ENCODE peak calls at places on chromosomes 4 and X, in six cellular contexts. Z is K562, H is HCT116, Q is GM12878, C is HepG2, Y is H1. T is an unnamed sample.

GRCh38 chrX:3815896-3816664 is 102.6 kb upstream of the PRKX start:
- DNase-seq in Y (peak; percentile 62), H (peak; percentile 23), Q (peak; percentile 13), Z (peak; percentile 72), C (peak; percentile 36), T (no peak)

GRCh38 chr4:87073570-87074470 is 139.0 kb downstream of the AFF1 start:
- DNase-seq in C (no peak), H (no peak), Y (no peak), Z (no peak), Q (peak; percentile 93), T (no peak)

GRCh38 chr4:108690738-108691137 is 40.3 kb downstream of the OSTC start:
- DNase-seq in Z (no peak), C (no peak), H (no peak), Y (no peak), Q (no peak), T (no peak)

GRCh38 chr4:21002976-21003375 is 302.7 kb downstream of the PACRGL start:
- DNase-seq in Y (no peak), H (no peak), Q (no peak), C (no peak), Z (no peak), T (no peak)

GRCh38 chr4:8383451-8384160 is 56.9 kb downstream of the ACOX3 start:
- DNase-seq in H (no peak), Y (no peak), C (no peak), Q (no peak), Z (no peak), T (no peak)

GRCh38 chr4:112753333-112753732 is 116.4 kb downstream of the LARP7 start:
- DNase-seq in Q (no peak), Y (no peak), Z (no peak), H (no peak), C (no peak), T (no peak)

GRCh38 chr4:169059294-169060201 is 49.5 kb upstream of the CBR4 start:
- DNase-seq in Z (no peak), Q (no peak), C (no peak), H (no peak), Y (no peak), T (no peak)

GRCh38 chr4:185370291-185370690 is 25.4 kb downstream of the LRP2BP start:
- DNase-seq in Y (no peak), Z (no peak), H (no peak), Q (no peak), C (no peak), T (no peak)

GRCh38 chr4:169485791-169486742 is 126.3 kb downstream of the NEK1 start:
- DNase-seq in H (peak; percentile 49), Q (peak; percentile 68), Y (peak; percentile 48), C (peak; percentile 36), Z (peak; percentile 45), T (peak; percentile 23)

GRCh38 chr4:24322517-24322916 is 261.8 kb downstream of the DHX15 start:
- DNase-seq in Z (no peak), H (no peak), Y (no peak), Q (no peak), C (no peak), T (no peak)

GRCh38 chr4:88743696-88744095 is 46.1 kb upstream of the NAP1L5 start:
- DNase-seq in C (no peak), H (no peak), Z (no peak), Y (no peak), Q (no peak), T (no peak)

DNA sequence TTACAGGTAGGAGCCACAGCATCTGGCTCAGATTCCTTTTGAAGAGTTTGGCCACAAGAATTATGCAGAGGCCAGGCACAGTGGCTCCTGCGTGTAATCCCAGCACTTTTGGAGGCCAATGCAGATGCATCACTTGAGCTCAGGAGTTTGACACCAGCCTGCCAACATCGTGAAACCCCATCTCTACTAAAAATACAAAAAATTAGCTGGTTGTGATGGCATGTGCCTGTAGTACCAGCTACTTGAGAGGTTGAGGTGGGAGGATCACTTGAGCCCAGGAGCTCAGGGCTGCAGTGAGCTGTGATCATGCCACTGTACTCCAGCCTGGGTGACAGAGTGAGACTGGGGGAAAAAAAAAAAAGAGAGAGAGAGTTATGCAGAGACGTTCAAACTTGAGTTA is 53.0 kb downstream of the MID1IP1 start:
- DNase-seq in Q (no peak), Z (no peak), Y (no peak), C (no peak), H (no peak), T (no peak)
- TF ChIP-seq ZNF274 in Q (no peak), Z (no peak), Y (no peak), C (no peak), H (no peak), T (no peak)

DNA sequence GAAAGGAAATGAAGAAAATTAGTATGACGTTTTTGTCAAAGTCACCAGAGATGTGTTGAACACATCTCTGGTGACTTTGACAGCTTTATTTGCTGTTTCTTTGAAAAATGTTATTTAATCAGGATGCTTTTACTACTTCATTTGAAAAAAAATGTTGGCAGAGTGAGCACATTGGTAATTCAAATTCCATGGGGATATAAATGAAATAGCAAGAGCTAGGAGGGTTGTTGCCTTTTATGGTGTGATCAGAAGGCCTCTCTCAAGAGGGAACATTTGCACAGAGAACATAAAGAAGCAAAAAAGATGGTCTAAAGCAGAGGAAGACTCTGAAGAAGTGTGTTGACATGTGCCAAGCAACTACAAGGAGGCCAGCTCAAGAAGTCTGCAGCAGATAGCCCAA is 46.6 kb upstream of the CXCL8 start:
- DNase-seq in Q (no peak), Y (no peak), C (no peak), Z (no peak), H (no peak), T (no peak)
- TF ChIP-seq ZNF274 in Q (no peak), Y (no peak), C (no peak), Z (no peak), H (no peak), T (no peak)

GRCh38 chrX:140149761-140150160 is 184.4 kb upstream of the CXorf66 start:
- DNase-seq in H (no peak), Q (no peak), C (no peak), Z (no peak), Y (no peak), T (no peak)

GRCh38 chrX:140157143-140157542 is 191.8 kb upstream of the CXorf66 start:
- DNase-seq in H (no peak), Z (no peak), Y (no peak), Q (no peak), C (no peak), T (no peak)

DNA sequence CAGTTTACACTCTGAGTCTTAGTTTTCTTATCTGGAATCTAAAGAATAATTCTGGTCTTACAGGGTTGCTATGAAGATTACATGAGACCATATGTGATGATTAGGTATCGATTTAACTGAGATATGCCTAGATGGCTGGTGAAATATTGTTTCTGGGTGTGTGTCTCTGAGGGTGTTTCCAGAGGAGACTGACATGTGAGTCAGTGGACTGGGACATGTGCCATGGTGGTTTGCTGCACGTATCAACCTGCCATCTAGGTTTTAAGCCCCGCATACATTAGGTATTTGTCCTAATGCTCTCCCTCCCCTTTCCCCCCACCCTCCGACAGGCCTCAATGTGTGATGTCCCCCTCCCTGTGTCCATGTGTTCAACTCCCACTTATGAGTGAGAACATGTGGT is 186.0 kb upstream of the CXorf66 start:
- DNase-seq in Y (no peak), Q (no peak), Z (no peak), C (no peak), H (no peak), T (no peak)
- TF ChIP-seq ZNF274 in Y (no peak), Q (no peak), Z (no peak), C (no peak), H (no peak), T (no peak)

DNA sequence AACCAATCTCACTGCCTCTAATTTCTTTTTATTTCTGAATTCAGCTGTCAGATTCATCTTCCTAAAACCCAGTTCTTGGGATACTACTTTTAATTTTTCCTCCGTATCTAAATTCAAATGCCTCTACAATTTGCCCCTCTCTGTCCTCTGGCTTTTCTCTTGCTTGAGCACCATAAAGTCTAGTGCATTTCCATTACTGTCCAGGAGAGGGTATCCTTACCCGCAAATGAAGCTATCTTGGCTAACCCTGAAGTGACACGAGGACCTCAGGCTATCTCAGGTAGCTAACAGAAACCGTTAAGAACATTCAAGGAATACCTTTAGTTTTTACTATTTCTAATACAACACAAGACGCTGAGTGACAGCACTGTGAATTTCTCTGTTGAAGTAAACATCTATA is 49.4 kb upstream of the PRR32 start:
- DNase-seq in C (no peak), H (no peak), Q (no peak), Z (peak; percentile 5), Y (no peak), T (peak; percentile 25)
- TF ChIP-seq ZNF274 in C (no peak), H (no peak), Q (no peak), Z (no peak), Y (no peak), T (no peak)

GRCh38 chr4:181822005-181822375 is 421.2 kb upstream of the TENM3 start:
- DNase-seq in Y (no peak), C (no peak), Q (no peak), Z (no peak), H (no peak), T (no peak)

GRCh38 chr4:181823183-181823582 is 420.0 kb upstream of the TENM3 start:
- DNase-seq in H (no peak), Z (no peak), C (no peak), Y (no peak), Q (no peak), T (no peak)

GRCh38 chr4:181820518-181820917 is 422.7 kb upstream of the TENM3 start:
- DNase-seq in Y (no peak), Z (no peak), Q (no peak), H (no peak), C (peak; percentile 1), T (no peak)

GRCh38 chr4:181821039-181822004 is 421.9 kb upstream of the TENM3 start:
- DNase-seq in Q (no peak), Y (no peak), Z (no peak), H (no peak), C (no peak), T (no peak)

GRCh38 chr4:181819951-181820350 is 423.3 kb upstream of the TENM3 start:
- DNase-seq in C (no peak), Z (no peak), Y (no peak), H (no peak), Q (no peak), T (no peak)
- TF ChIP-seq ZNF274 in C (no peak), Z (no peak), Y (no peak), H (no peak), Q (no peak), T (no peak)

GRCh38 chr4:152971053-152971452 is 34.9 kb downstream of the FHDC1 start:
- DNase-seq in H (no peak), C (no peak), Z (no peak), Q (no peak), Y (no peak), T (no peak)
- TF ChIP-seq ZNF274 in H (no peak), C (no peak), Z (no peak), Q (no peak), Y (no peak), T (no peak)

GRCh38 chr4:47106561-47106960 is 75.2 kb downstream of the GABRB1 start:
- DNase-seq in Q (no peak), C (no peak), Z (no peak), H (no peak), Y (no peak), T (no peak)
- TF ChIP-seq ZNF274 in Q (no peak), C (no peak), Z (no peak), H (no peak), Y (no peak), T (no peak)